ENCODE peak calls at places on chromosomes 7 and 10, in ten cellular contexts. E is smooth muscle cell of the brain vasculature; N is CD8-positive, alpha-beta memory T cell; B is non-pigmented ciliary epithelial cell; P is mesothelial cell of epicardium; W is LoVo; G is T-cell; Y is fibroblast of gingiva; O is progenitor cell of endocrine pancreas; U is stomach. Z is an unnamed sample.

GRCh38 chr10:17368708-17369272 is 85.6 kb downstream of the ST8SIA6 start:
- DNase-seq in E (no peak), N (no peak), B (no peak), P (no peak), W (no peak), G (no peak), Y (no peak), O (no peak), U (no peak), Z (no peak)

GRCh38 chr10:132565516-132566209 is 28.1 kb downstream of the INPP5A start:
- DNase-seq in E (no peak), N (no peak), B (no peak), P (no peak), W (no peak), G (no peak), Y (no peak), O (no peak), U (no peak), Z (no peak)

GRCh38 chr10:124701881-124702656 is 42.1 kb downstream of the FAM53B start:
- DNase-seq in E (no peak), N (peak), B (peak), P (peak), W (no peak), G (no peak), Y (no peak), O (no peak), U (no peak), Z (no peak)

GRCh38 chr7:27793780-27794179 is 53.8 kb downstream of the TAX1BP1 start:
- DNase-seq in E (no peak), N (no peak), B (peak), P (no peak), W (no peak), G (no peak), Y (peak), O (no peak), U (no peak), Z (no peak)

GRCh38 chr10:50528206-50528605 is 95.5 kb downstream of the SGMS1 start:
- DNase-seq in E (no peak), N (no peak), B (no peak), P (no peak), W (no peak), G (no peak), Y (no peak), O (no peak), U (no peak), Z (no peak)

GRCh38 chr10:123143162-123143824 is 4.6 kb upstream of the HMX2 start:
- DNase-seq in E (no peak), N (no peak), B (no peak), P (no peak), W (no peak), G (no peak), Y (no peak), O (no peak), U (no peak), Z (no peak)

GRCh38 chr10:116998172-116998571 is 6.8 kb downstream of the SHTN1 start:
- DNase-seq in E (no peak), N (no peak), B (no peak), P (no peak), W (no peak), G (no peak), Y (no peak), O (no peak), U (no peak), Z (no peak)

GRCh38 chr7:142812437-142813215 is 41.9 kb downstream of the PRSS2 start:
- DNase-seq in E (no peak), N (no peak), B (no peak), P (no peak), W (no peak), G (no peak), Y (no peak), O (no peak), U (no peak), Z (no peak)

GRCh38 chr10:11600280-11600679 is 11.2 kb downstream of the USP6NL start:
- DNase-seq in E (no peak), N (no peak), B (no peak), P (no peak), W (no peak), G (no peak), Y (no peak), O (no peak), U (no peak), Z (no peak)